ENCODE peak calls at places on chromosome 14, in eight cellular contexts. One of them, this sample, is unnamed.

GRCh38 chr14:69808919-69809808 is 12.1 kb upstream of the SLC10A1 start:
- DNase-seq in fibroblast of villous mesenchyme: no peak
- DNase-seq in body of pancreas: no peak
- DNase-seq in HCT116: no peak
- DNase-seq in H9: no peak
- DNase-seq in upper lobe of right lung: no peak
- DNase-seq in ovary: no peak
- DNase-seq in GM12865: no peak
- DNase-seq in this sample: no peak

GRCh38 chr14:76919811-76920571 is 93.8 kb downstream of the LRRC74A start:
- DNase-seq in HCT116: no peak
- DNase-seq in H9: peak
- DNase-seq in body of pancreas: peak
- DNase-seq in upper lobe of right lung: no peak
- DNase-seq in ovary: peak
- DNase-seq in fibroblast of villous mesenchyme: peak
- DNase-seq in GM12865: no peak
- DNase-seq in this sample: no peak

GRCh38 chr14:33964599-33965317 is 13.9 kb upstream of the EGLN3 start:
- DNase-seq in body of pancreas: no peak
- DNase-seq in upper lobe of right lung: no peak
- DNase-seq in H9: no peak
- DNase-seq in fibroblast of villous mesenchyme: no peak
- DNase-seq in GM12865: no peak
- DNase-seq in ovary: no peak
- DNase-seq in HCT116: no peak
- DNase-seq in this sample: no peak

GRCh38 chr14:93032301-93032929 is 83.3 kb downstream of the ITPK1 start:
- DNase-seq in fibroblast of villous mesenchyme: peak
- DNase-seq in ovary: no peak
- DNase-seq in GM12865: no peak
- DNase-seq in H9: no peak
- DNase-seq in HCT116: no peak
- DNase-seq in upper lobe of right lung: no peak
- DNase-seq in body of pancreas: no peak
- DNase-seq in this sample: no peak

GRCh38 chr14:71165121-71165574 is 257.9 kb downstream of the PCNX1 start:
- DNase-seq in HCT116: no peak
- DNase-seq in upper lobe of right lung: no peak
- DNase-seq in ovary: no peak
- DNase-seq in fibroblast of villous mesenchyme: peak
- DNase-seq in H9: no peak
- DNase-seq in body of pancreas: peak
- DNase-seq in GM12865: no peak
- DNase-seq in this sample: no peak

GRCh38 chr14:92929689-92930608 is 7.0 kb downstream of the CHGA start:
- DNase-seq in GM12865: no peak
- DNase-seq in ovary: no peak
- DNase-seq in fibroblast of villous mesenchyme: no peak
- DNase-seq in H9: no peak
- DNase-seq in HCT116: no peak
- DNase-seq in body of pancreas: no peak
- DNase-seq in upper lobe of right lung: peak
- DNase-seq in this sample: no peak

GRCh38 chr14:51521764-51522163 is 129.9 kb upstream of the FRMD6 start:
- DNase-seq in fibroblast of villous mesenchyme: peak
- DNase-seq in ovary: no peak
- DNase-seq in upper lobe of right lung: no peak
- DNase-seq in body of pancreas: no peak
- DNase-seq in GM12865: peak
- DNase-seq in H9: no peak
- DNase-seq in HCT116: no peak
- DNase-seq in this sample: no peak

GRCh38 chr14:44945264-44945663 is 16.5 kb downstream of the KLHL28 start:
- DNase-seq in ovary: no peak
- DNase-seq in HCT116: no peak
- DNase-seq in GM12865: no peak
- DNase-seq in body of pancreas: no peak
- DNase-seq in fibroblast of villous mesenchyme: peak
- DNase-seq in upper lobe of right lung: no peak
- DNase-seq in H9: no peak
- DNase-seq in this sample: no peak

GRCh38 chr14:74089251-74090020 is 4.7 kb downstream of the LIN52 start:
- DNase-seq in H9: no peak
- DNase-seq in fibroblast of villous mesenchyme: peak
- DNase-seq in upper lobe of right lung: no peak
- DNase-seq in GM12865: peak
- DNase-seq in HCT116: no peak
- DNase-seq in ovary: no peak
- DNase-seq in body of pancreas: no peak
- DNase-seq in this sample: no peak

GRCh38 chr14:68686212-68686478 is 106.7 kb downstream of the ZFP36L1 start:
- DNase-seq in HCT116: no peak
- DNase-seq in GM12865: no peak
- DNase-seq in body of pancreas: no peak
- DNase-seq in fibroblast of villous mesenchyme: no peak
- DNase-seq in upper lobe of right lung: no peak
- DNase-seq in ovary: no peak
- DNase-seq in H9: no peak
- DNase-seq in this sample: no peak

GRCh38 chr14:55850803-55851202 is 267.4 kb upstream of the PELI2 start:
- DNase-seq in HCT116: no peak
- DNase-seq in GM12865: no peak
- DNase-seq in body of pancreas: no peak
- DNase-seq in upper lobe of right lung: no peak
- DNase-seq in H9: no peak
- DNase-seq in ovary: no peak
- DNase-seq in fibroblast of villous mesenchyme: peak
- DNase-seq in this sample: no peak

GRCh38 chr14:98692832-98693231 is 579.2 kb downstream of the BCL11B start:
- DNase-seq in H9: no peak
- DNase-seq in fibroblast of villous mesenchyme: no peak
- DNase-seq in ovary: no peak
- DNase-seq in upper lobe of right lung: no peak
- DNase-seq in body of pancreas: no peak
- DNase-seq in HCT116: no peak
- DNase-seq in GM12865: peak
- DNase-seq in this sample: no peak

GRCh38 chr14:83463500-83464098 is 1929.9 kb upstream of the SEL1L start:
- DNase-seq in HCT116: no peak
- DNase-seq in upper lobe of right lung: no peak
- DNase-seq in fibroblast of villous mesenchyme: peak
- DNase-seq in H9: peak
- DNase-seq in body of pancreas: peak
- DNase-seq in GM12865: peak
- DNase-seq in ovary: no peak
- DNase-seq in this sample: peak

GRCh38 chr14:90105756-90106155 is 44.0 kb downstream of the KCNK13 start:
- DNase-seq in ovary: no peak
- DNase-seq in GM12865: no peak
- DNase-seq in fibroblast of villous mesenchyme: no peak
- DNase-seq in H9: no peak
- DNase-seq in body of pancreas: no peak
- DNase-seq in upper lobe of right lung: no peak
- DNase-seq in HCT116: no peak
- DNase-seq in this sample: no peak

GRCh38 chr14:43525647-43526046 is 981.4 kb downstream of the FSCB start:
- DNase-seq in HCT116: no peak
- DNase-seq in fibroblast of villous mesenchyme: no peak
- DNase-seq in upper lobe of right lung: no peak
- DNase-seq in GM12865: no peak
- DNase-seq in ovary: no peak
- DNase-seq in H9: no peak
- DNase-seq in body of pancreas: no peak
- DNase-seq in this sample: no peak

GRCh38 chr14:103518416-103519042 is 4.1 kb downstream of the CKB start:
- DNase-seq in HCT116: no peak
- DNase-seq in ovary: peak
- DNase-seq in fibroblast of villous mesenchyme: no peak
- DNase-seq in body of pancreas: peak
- DNase-seq in upper lobe of right lung: peak
- DNase-seq in H9: peak
- DNase-seq in GM12865: peak
- DNase-seq in this sample: peak

GRCh38 chr14:31080060-31080459 is 53.9 kb upstream of the STRN3 start:
- DNase-seq in HCT116: no peak
- DNase-seq in GM12865: no peak
- DNase-seq in H9: no peak
- DNase-seq in fibroblast of villous mesenchyme: peak
- DNase-seq in body of pancreas: no peak
- DNase-seq in ovary: no peak
- DNase-seq in upper lobe of right lung: no peak
- DNase-seq in this sample: no peak

GRCh38 chr14:70907172-70907995 is at the start of gene PCNX1:
- DNase-seq in fibroblast of villous mesenchyme: peak
- DNase-seq in upper lobe of right lung: peak
- DNase-seq in H9: peak
- DNase-seq in HCT116: peak
- DNase-seq in ovary: peak
- DNase-seq in body of pancreas: peak
- DNase-seq in GM12865: peak
- DNase-seq in this sample: peak

GRCh38 chr14:65170768-65171251 is 68.5 kb upstream of the MAX start:
- DNase-seq in upper lobe of right lung: no peak
- DNase-seq in H9: peak
- DNase-seq in GM12865: peak
- DNase-seq in fibroblast of villous mesenchyme: peak
- DNase-seq in body of pancreas: peak
- DNase-seq in ovary: no peak
- DNase-seq in HCT116: no peak
- DNase-seq in this sample: peak
- TF ChIP-seq CTCF in upper lobe of right lung: no peak
- TF ChIP-seq CTCF in H9: peak
- TF ChIP-seq CTCF in GM12865: peak
- TF ChIP-seq CTCF in fibroblast of villous mesenchyme: peak
- TF ChIP-seq CTCF in body of pancreas: peak
- TF ChIP-seq CTCF in ovary: no peak
- TF ChIP-seq CTCF in HCT116: no peak
- TF ChIP-seq CTCF in this sample: peak

GRCh38 chr14:35963209-35963608 is 137.1 kb downstream of the BRMS1L start:
- DNase-seq in HCT116: peak
- DNase-seq in fibroblast of villous mesenchyme: no peak
- DNase-seq in H9: no peak
- DNase-seq in upper lobe of right lung: no peak
- DNase-seq in ovary: no peak
- DNase-seq in body of pancreas: no peak
- DNase-seq in GM12865: peak
- DNase-seq in this sample: no peak

GRCh38 chr14:35956376-35957000 is 130.3 kb downstream of the BRMS1L start:
- DNase-seq in H9: no peak
- DNase-seq in fibroblast of villous mesenchyme: no peak
- DNase-seq in upper lobe of right lung: no peak
- DNase-seq in ovary: no peak
- DNase-seq in HCT116: no peak
- DNase-seq in body of pancreas: no peak
- DNase-seq in GM12865: no peak
- DNase-seq in this sample: no peak

GRCh38 chr14:35961697-35962274 is 135.6 kb downstream of the BRMS1L start:
- DNase-seq in GM12865: no peak
- DNase-seq in ovary: no peak
- DNase-seq in HCT116: no peak
- DNase-seq in fibroblast of villous mesenchyme: no peak
- DNase-seq in body of pancreas: no peak
- DNase-seq in H9: no peak
- DNase-seq in upper lobe of right lung: no peak
- DNase-seq in this sample: no peak

GRCh38 chr14:35964736-35965135 is 138.6 kb downstream of the BRMS1L start:
- DNase-seq in body of pancreas: no peak
- DNase-seq in HCT116: no peak
- DNase-seq in GM12865: no peak
- DNase-seq in ovary: no peak
- DNase-seq in H9: no peak
- DNase-seq in fibroblast of villous mesenchyme: no peak
- DNase-seq in upper lobe of right lung: no peak
- DNase-seq in this sample: no peak

DNA sequence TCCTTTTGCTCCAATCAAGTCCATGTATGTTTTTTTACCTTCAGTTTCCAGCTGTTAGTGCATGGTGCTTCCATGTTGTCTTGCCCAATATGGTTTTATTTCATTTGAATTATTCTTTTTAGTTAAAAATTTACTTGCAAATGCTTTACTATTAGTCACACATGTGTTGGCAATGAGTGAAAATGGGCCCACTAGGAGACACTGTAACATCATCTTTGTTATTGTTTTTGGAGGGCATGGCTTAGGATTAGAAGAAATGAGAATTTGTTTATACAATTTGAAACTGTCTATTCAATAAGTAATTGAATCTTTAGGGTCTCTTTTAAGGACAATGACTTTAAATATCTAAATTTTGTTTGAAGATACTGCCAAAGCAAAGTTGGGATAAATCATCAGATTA is 133.7 kb downstream of the BRMS1L start:
- DNase-seq in ovary: no peak
- DNase-seq in HCT116: no peak
- DNase-seq in upper lobe of right lung: no peak
- DNase-seq in H9: no peak
- DNase-seq in GM12865: peak
- DNase-seq in fibroblast of villous mesenchyme: no peak
- DNase-seq in body of pancreas: no peak
- DNase-seq in this sample: no peak
- TF ChIP-seq CTCF in ovary: no peak
- TF ChIP-seq CTCF in HCT116: no peak
- TF ChIP-seq CTCF in upper lobe of right lung: no peak
- TF ChIP-seq CTCF in H9: no peak
- TF ChIP-seq CTCF in GM12865: peak
- TF ChIP-seq CTCF in fibroblast of villous mesenchyme: no peak
- TF ChIP-seq CTCF in body of pancreas: no peak
- TF ChIP-seq CTCF in this sample: peak

GRCh38 chr14:91484186-91484585 is 25.9 kb downstream of the PPP4R3A start:
- DNase-seq in H9: no peak
- DNase-seq in fibroblast of villous mesenchyme: no peak
- DNase-seq in upper lobe of right lung: no peak
- DNase-seq in ovary: no peak
- DNase-seq in body of pancreas: no peak
- DNase-seq in GM12865: peak
- DNase-seq in HCT116: no peak
- DNase-seq in this sample: no peak
- TF ChIP-seq CTCF in H9: peak
- TF ChIP-seq CTCF in fibroblast of villous mesenchyme: peak
- TF ChIP-seq CTCF in upper lobe of right lung: no peak
- TF ChIP-seq CTCF in ovary: no peak
- TF ChIP-seq CTCF in body of pancreas: peak
- TF ChIP-seq CTCF in GM12865: peak
- TF ChIP-seq CTCF in HCT116: peak
- TF ChIP-seq CTCF in this sample: peak

DNA sequence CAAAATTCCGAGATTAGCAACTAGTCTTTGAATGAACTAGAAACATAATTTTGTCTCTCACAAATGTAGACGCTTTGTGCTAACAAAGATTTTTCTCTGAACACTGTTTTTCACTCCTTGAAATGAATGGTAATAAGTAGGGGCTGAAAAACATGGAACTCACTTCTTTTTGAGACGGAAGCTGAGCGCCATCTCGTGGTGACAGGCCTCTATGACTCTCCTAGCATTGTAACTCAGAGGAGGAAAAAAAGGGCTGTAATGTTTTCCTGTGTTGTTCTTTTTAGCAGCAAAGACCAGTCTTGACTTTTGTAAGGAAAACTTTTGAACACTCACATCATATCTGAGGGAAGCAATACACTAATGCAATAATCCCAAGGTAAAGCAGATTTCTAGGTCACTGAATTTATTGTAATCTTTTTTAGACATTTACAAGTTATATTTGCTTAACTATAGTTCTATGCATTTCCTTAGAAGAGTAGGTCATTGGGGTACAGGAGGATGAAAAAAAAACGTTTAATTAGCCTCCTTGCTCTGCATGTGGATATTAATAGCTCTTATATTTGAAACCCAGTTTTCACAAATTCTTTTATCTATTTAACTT is 157.3 kb upstream of the FOXG1 start:
- DNase-seq in ovary: no peak
- DNase-seq in GM12865: peak
- DNase-seq in fibroblast of villous mesenchyme: peak
- DNase-seq in HCT116: peak
- DNase-seq in H9: peak
- DNase-seq in upper lobe of right lung: no peak
- DNase-seq in body of pancreas: peak
- DNase-seq in this sample: peak
- TF ChIP-seq CTCF in ovary: no peak
- TF ChIP-seq CTCF in GM12865: peak
- TF ChIP-seq CTCF in fibroblast of villous mesenchyme: peak
- TF ChIP-seq CTCF in HCT116: peak
- TF ChIP-seq CTCF in H9: peak
- TF ChIP-seq CTCF in upper lobe of right lung: peak
- TF ChIP-seq CTCF in body of pancreas: peak
- TF ChIP-seq CTCF in this sample: peak

This sample was measured in GM13977.